ENCODE peak calls at places on chromosomes 7 and 10, in nine cellular contexts. M is cardiac muscle cell; C is stomach; V is body of pancreas; L is CD4-positive, alpha-beta memory T cell; Q is esophagus squamous epithelium; S is AG04450; P is left ventricle myocardium inferior; N is mucosa of descending colon. U is an unnamed sample.

GRCh38 chr10:97575101-97575668 is 2.6 kb downstream of the ANKRD2 start:
- DNase-seq in V (no peak), P (peak; percentile 15), S (no peak), N (no peak), Q (no peak), M (no peak), L (no peak), C (no peak), U (no peak)

GRCh38 chr7:29116801-29117200 is 29.5 kb downstream of the CPVL start:
- DNase-seq in M (no peak), S (no peak), P (no peak), V (no peak), Q (no peak), L (no peak), C (no peak), N (no peak), U (no peak)

GRCh38 chr10:2839081-2839725 is 228.1 kb upstream of the PFKP start:
- DNase-seq in V (peak; percentile 48), S (no peak), Q (no peak), C (no peak), M (peak; percentile 4), N (peak; percentile 73), P (peak; percentile 18), L (no peak), U (no peak)

GRCh38 chr7:70660154-70660818 is 471.7 kb upstream of the GALNT17 start:
- DNase-seq in V (peak; percentile 19), M (no peak), P (no peak), C (no peak), Q (no peak), L (peak; percentile 75), S (no peak), N (peak; percentile 48), U (no peak)

GRCh38 chr10:108582387-108582786 is 1340.9 kb downstream of the XPNPEP1 start:
- DNase-seq in V (no peak), L (no peak), Q (no peak), S (no peak), M (peak; percentile 38), N (no peak), P (no peak), C (no peak), U (no peak)

GRCh38 chr10:34650156-34650555 is 164.9 kb downstream of the PARD3 start:
- DNase-seq in L (no peak), Q (no peak), C (no peak), V (no peak), S (no peak), N (no peak), M (no peak), P (no peak), U (no peak)

GRCh38 chr10:119516381-119517234 is 25.9 kb downstream of the RGS10 start:
- DNase-seq in L (peak; percentile 62), M (peak; percentile 25), C (peak; percentile 30), V (peak; percentile 31), P (no peak), Q (no peak), N (peak; percentile 36), S (no peak), U (peak; percentile 24)

GRCh38 chr7:122902751-122903495 is 16.7 kb upstream of the CADPS2 start:
- DNase-seq in N (no peak), V (no peak), Q (no peak), P (no peak), M (peak; percentile 2), L (no peak), C (no peak), S (no peak), U (no peak)

GRCh38 chr10:110426294-110427153 is 71.2 kb upstream of the DUSP5 start:
- DNase-seq in P (no peak), L (no peak), V (peak; percentile 52), S (peak; percentile 69), C (no peak), Q (no peak), N (no peak), M (peak; percentile 87), U (no peak)

GRCh38 chr10:42971251-42971599 is 105.6 kb upstream of the RET start:
- DNase-seq in C (no peak), P (no peak), L (no peak), Q (no peak), N (no peak), V (no peak), M (no peak), S (no peak), U (no peak)

GRCh38 chr10:48545462-48546145 is 59.3 kb downstream of the ARHGAP22 start:
- DNase-seq in P (no peak), S (no peak), Q (no peak), M (no peak), C (peak; percentile 25), V (no peak), L (no peak), N (no peak), U (no peak)

GRCh38 chr10:89204621-89205020 is 2.5 kb downstream of the CH25H start:
- DNase-seq in L (no peak), N (no peak), C (no peak), M (no peak), S (no peak), Q (no peak), P (no peak), V (no peak), U (no peak)

GRCh38 chr10:76946268-76946667 is 691.3 kb downstream of the KCNMA1 start:
- DNase-seq in C (no peak), V (no peak), N (no peak), S (no peak), L (no peak), Q (no peak), P (no peak), M (peak; percentile 72), U (peak; percentile 66)

GRCh38 chr10:92531132-92531531 is 42.8 kb downstream of the IDE start:
- DNase-seq in M (no peak), S (no peak), L (no peak), P (no peak), N (no peak), C (no peak), V (no peak), Q (no peak), U (no peak)

GRCh38 chr10:58414270-58415041 is 29.2 kb downstream of the TFAM start:
- DNase-seq in P (no peak), L (no peak), V (peak; percentile 39), C (no peak), S (peak; percentile 50), Q (no peak), M (peak; percentile 89), N (no peak), U (no peak)

GRCh38 chr10:129339191-129339590 is 127.8 kb upstream of the MGMT start:
- DNase-seq in M (no peak), N (no peak), V (no peak), S (no peak), P (no peak), Q (no peak), L (no peak), C (no peak), U (no peak)

GRCh38 chr10:129339841-129340240 is 127.2 kb upstream of the MGMT start:
- DNase-seq in P (no peak), V (no peak), L (no peak), C (no peak), Q (no peak), N (no peak), M (no peak), S (no peak), U (no peak)

GRCh38 chr10:129342385-129342784 is 124.7 kb upstream of the MGMT start:
- DNase-seq in C (no peak), P (no peak), V (no peak), Q (no peak), N (no peak), M (no peak), S (no peak), L (no peak), U (no peak)

GRCh38 chr10:129343141-129343540 is 123.9 kb upstream of the MGMT start:
- DNase-seq in P (no peak), N (no peak), S (no peak), C (no peak), L (no peak), M (no peak), V (no peak), Q (no peak), U (no peak)

DNA sequence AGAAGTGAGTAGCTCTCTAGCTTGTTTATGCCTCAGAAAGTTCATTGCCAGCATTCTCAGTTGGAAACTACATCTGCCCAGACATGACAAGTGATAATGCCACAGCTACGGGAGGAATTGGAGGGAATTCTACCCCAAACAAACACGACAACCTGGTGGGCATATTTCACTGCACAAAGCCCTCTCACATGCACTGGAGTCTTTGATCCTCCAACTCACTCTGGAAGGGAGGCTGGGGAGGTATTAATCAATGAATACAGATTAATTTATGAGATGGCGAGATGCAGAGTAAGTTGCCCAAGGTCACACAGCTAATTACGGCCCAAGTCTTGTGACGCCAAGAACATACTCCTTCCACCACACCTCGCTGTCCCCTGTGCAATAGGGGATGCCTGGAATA is 125.9 kb upstream of the MGMT start:
- DNase-seq in V (no peak), M (no peak), C (no peak), L (no peak), N (no peak), Q (no peak), S (no peak), P (no peak), U (no peak)
- H3K4me3 ChIP-seq in V (no peak overlapping the region), M (no peak overlapping the region), C (no peak overlapping the region), L (no peak overlapping the region), N (no peak overlapping the region), Q (no peak overlapping the region), S (no peak overlapping the region), P (no peak overlapping the region), U (no peak overlapping the region)

DNA sequence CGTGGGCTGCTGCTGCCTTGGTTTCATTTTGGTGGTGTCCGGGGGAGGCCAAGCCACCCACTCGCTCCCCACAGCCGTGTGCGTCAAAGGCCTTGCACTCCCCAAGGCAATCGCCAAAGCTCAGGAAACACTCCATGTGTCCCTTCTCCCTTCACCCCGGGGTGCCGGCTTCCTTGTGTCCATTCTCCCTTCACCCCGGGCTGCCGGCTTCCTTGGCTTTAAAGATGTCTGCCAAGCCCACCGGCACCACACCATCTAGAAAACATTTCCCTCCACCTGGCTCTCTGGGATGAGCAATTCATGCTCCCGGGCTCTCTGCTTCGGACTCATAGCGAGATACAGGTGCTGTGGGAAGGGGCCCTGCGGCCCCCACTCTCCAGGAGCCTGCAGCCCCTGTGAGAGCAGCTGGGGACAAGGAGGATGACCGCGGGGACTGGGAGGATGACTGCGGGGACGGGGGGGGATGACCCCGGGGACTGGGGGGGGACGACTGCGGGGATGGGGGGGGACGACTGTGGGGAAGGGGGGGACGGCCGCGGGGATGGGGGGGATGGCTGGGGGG is 322.1 kb downstream of the DNAJB6 start:
- DNase-seq in Q (no peak), N (no peak), P (no peak), V (no peak), L (no peak), M (no peak), S (no peak), C (no peak), U (no peak)
- H3K9me3 ChIP-seq in Q (no peaks in the 10 kb centered on the region), N (no peaks in the 10 kb centered on the region), P (no peaks in the 10 kb centered on the region), V (no peaks in the 10 kb centered on the region), L (no peaks in the 10 kb centered on the region), M (no peaks in the 10 kb centered on the region), S (peaks cover 81% of the 10 kb centered on the region), C (no peaks in the 10 kb centered on the region), U (no peaks in the 10 kb centered on the region)

GRCh38 chr7:128869944-128870285 is 7.3 kb downstream of the ATP6V1F start:
- DNase-seq in S (no peak), Q (no peak), V (no peak), L (no peak), P (no peak), N (no peak), C (no peak), M (no peak), U (no peak)
- H3K4me3 ChIP-seq in S (no peak overlapping the region), Q (peak overlapping the region; percentile 48), V (peak overlapping the region; percentile 52), L (no peak overlapping the region), P (peak overlapping the region; percentile 74), N (no peak overlapping the region), C (peak overlapping the region; percentile 77), M (peak overlapping the region; percentile 48), U (peak overlapping the region; percentile 85)

GRCh38 chr7:157711353-157711888 is 374.6 kb downstream of the DNAJB6 start:
- DNase-seq in L (no peak), P (no peak), N (no peak), C (no peak), S (no peak), M (no peak), Q (no peak), V (no peak), U (peak; percentile 24)
- H3K9me3 ChIP-seq in L (no peaks in the 10 kb centered on the region), P (no peaks in the 10 kb centered on the region), N (no peaks in the 10 kb centered on the region), C (no peaks in the 10 kb centered on the region), S (peaks cover 84% of the 10 kb centered on the region), M (no peaks in the 10 kb centered on the region), Q (no peaks in the 10 kb centered on the region), V (no peaks in the 10 kb centered on the region), U (no peaks in the 10 kb centered on the region)

U was measured in ascending aorta.